ENCODE peak calls at places on chromosomes 12 and 14, in four cellular contexts. O is OCI-LY7; M is psoas muscle; S is CD8-positive, alpha-beta T cell. A is an unnamed sample.

GRCh38 chr14:68938515-68939423 is 40.3 kb downstream of the ACTN1 start:
- DNase-seq in O (no peak), M (no peak), S (no peak), A (no peak)

GRCh38 chr12:49534806-49535278 is 4.0 kb upstream of the KCNH3 start:
- DNase-seq in O (no peak), M (no peak), S (no peak), A (no peak)

GRCh38 chr12:65613692-65614091 is 210.6 kb upstream of the HMGA2 start:
- DNase-seq in O (no peak), M (no peak), S (no peak), A (no peak)

GRCh38 chr14:38217538-38217937 is 9.8 kb downstream of the SSTR1 start:
- DNase-seq in O (no peak), M (no peak), S (no peak), A (no peak)

GRCh38 chr12:70891059-70891632 is 29.4 kb downstream of the PTPRR start:
- DNase-seq in O (no peak), M (no peak), S (no peak), A (no peak)

GRCh38 chr14:104895207-104895785 is 29.4 kb upstream of the PLD4 start:
- DNase-seq in O (no peak), M (peak), S (no peak), A (no peak)

GRCh38 chr14:32013083-32013482 is 64.0 kb upstream of the ARHGAP5 start:
- DNase-seq in O (no peak), M (no peak), S (no peak), A (no peak)

GRCh38 chr12:666766-667308 is 3.6 kb upstream of the NINJ2 start:
- DNase-seq in O (no peak), M (no peak), S (no peak), A (no peak)

GRCh38 chr12:1916396-1917171 is 1.9 kb downstream of the CACNA2D4 start:
- DNase-seq in O (no peak), M (no peak), S (no peak), A (no peak)

GRCh38 chr12:104538056-104538455 is 81.3 kb downstream of the CHST11 start:
- DNase-seq in O (no peak), M (no peak), S (no peak), A (no peak)

GRCh38 chr14:91249841-91250616 is 5.5 kb upstream of the GPR68 start:
- DNase-seq in O (peak), M (no peak), S (no peak), A (no peak)

GRCh38 chr12:10341892-10342509 is 34.3 kb downstream of the KLRD1 start:
- DNase-seq in O (peak), M (no peak), S (no peak), A (no peak)

GRCh38 chr14:23580948-23581281 is 2.3 kb upstream of the JPH4 start:
- DNase-seq in O (no peak), M (no peak), S (no peak), A (no peak)

GRCh38 chr12:121436706-121437105 is 36.8 kb downstream of the RNF34 start:
- DNase-seq in O (no peak), M (no peak), S (no peak), A (no peak)

GRCh38 chr14:101374373-101375338 is 186.6 kb upstream of the DIO3 start:
- DNase-seq in O (no peak), M (no peak), S (no peak), A (no peak)